ENCODE peak calls at places on chromosomes 5 and 9, in four cellular contexts. X is naive thymus-derived CD4-positive, alpha-beta T cell; V is upper lobe of right lung; E is neural progenitor cell. L is an unnamed sample.

GRCh38 chr9:129826759-129827158 is 2.8 kb upstream of the TOR1A start:
- DNase-seq in X (no peak), V (no peak), E (no peak), L (no peak)

GRCh38 chr5:108167174-108167573 is 214.7 kb downstream of the FBXL17 start:
- DNase-seq in X (no peak), V (no peak), E (no peak), L (no peak)

GRCh38 chr5:138336952-138337684 is 948 bp upstream of the FAM53C start:
- DNase-seq in X (no peak), V (peak; percentile 87), E (no peak), L (no peak)

GRCh38 chr5:129905467-129906176 is 1.4 kb downstream of the CHSY3 start:
- DNase-seq in X (no peak), V (no peak), E (peak; percentile 74), L (no peak)

GRCh38 chr9:116504893-116505480 is 182.1 kb upstream of the TRIM32 start:
- DNase-seq in X (no peak), V (no peak), E (no peak), L (peak; percentile 55)

GRCh38 chr9:108704156-108704852 is 151.5 kb downstream of the ACTL7B start:
- DNase-seq in X (no peak), V (no peak), E (no peak), L (peak; percentile 2)

GRCh38 chr5:31617867-31618266 is 21.1 kb upstream of the PDZD2 start:
- DNase-seq in X (no peak), V (no peak), E (no peak), L (no peak)

GRCh38 chr5:159052282-159053011 is 47.3 kb downstream of the EBF1 start:
- DNase-seq in X (no peak), V (no peak), E (peak; percentile 81), L (no peak)

GRCh38 chr5:35369965-35370790 is 139.9 kb upstream of the PRLR start:
- DNase-seq in X (no peak), V (no peak), E (peak; percentile 92), L (peak; percentile 7)

GRCh38 chr5:103433216-103433615 is 129.4 kb downstream of the NUDT12 start:
- DNase-seq in X (no peak), V (no peak), E (no peak), L (no peak)

GRCh38 chr5:42228279-42228678 is 195.0 kb upstream of the GHR start:
- DNase-seq in X (no peak), V (no peak), E (no peak), L (no peak)

GRCh38 chr9:25519286-25519685 is 159.0 kb downstream of the TUSC1 start:
- DNase-seq in X (no peak), V (no peak), E (no peak), L (no peak)

GRCh38 chr9:126228111-126228778 is 98.4 kb upstream of the MVB12B start:
- DNase-seq in X (no peak), V (no peak), E (no peak), L (no peak)

GRCh38 chr5:57834829-57835554 is 352.4 kb upstream of the ACTBL2 start:
- DNase-seq in X (no peak), V (no peak), E (peak; percentile 50), L (no peak)

GRCh38 chr5:20618353-20618752 is 630.4 kb upstream of the CDH18 start:
- DNase-seq in X (no peak), V (no peak), E (no peak), L (no peak)

GRCh38 chr5:133746834-133747233 is 134.5 kb upstream of the FSTL4 start:
- DNase-seq in X (no peak), V (no peak), E (peak; percentile 12), L (no peak)

GRCh38 chr5:56019306-56020272 is 24.8 kb upstream of the IL6ST start:
- DNase-seq in X (peak; percentile 45), V (no peak), E (no peak), L (no peak)

GRCh38 chr5:32566319-32567111 is 18.8 kb upstream of the SUB1 start:
- DNase-seq in X (no peak), V (no peak), E (no peak), L (no peak)

GRCh38 chr5:68232272-68232671 is 16.7 kb downstream of the PIK3R1 start:
- DNase-seq in X (no peak), V (no peak), E (peak; percentile 29), L (no peak)

GRCh38 chr5:68229416-68229815 is 13.9 kb downstream of the PIK3R1 start:
- DNase-seq in X (no peak), V (no peak), E (no peak), L (no peak)

GRCh38 chr5:68230285-68230684 is 14.7 kb downstream of the PIK3R1 start:
- DNase-seq in X (no peak), V (no peak), E (no peak), L (no peak)

GRCh38 chr5:68233075-68233474 is 17.5 kb downstream of the PIK3R1 start:
- DNase-seq in X (no peak), V (no peak), E (no peak), L (no peak)

DNA sequence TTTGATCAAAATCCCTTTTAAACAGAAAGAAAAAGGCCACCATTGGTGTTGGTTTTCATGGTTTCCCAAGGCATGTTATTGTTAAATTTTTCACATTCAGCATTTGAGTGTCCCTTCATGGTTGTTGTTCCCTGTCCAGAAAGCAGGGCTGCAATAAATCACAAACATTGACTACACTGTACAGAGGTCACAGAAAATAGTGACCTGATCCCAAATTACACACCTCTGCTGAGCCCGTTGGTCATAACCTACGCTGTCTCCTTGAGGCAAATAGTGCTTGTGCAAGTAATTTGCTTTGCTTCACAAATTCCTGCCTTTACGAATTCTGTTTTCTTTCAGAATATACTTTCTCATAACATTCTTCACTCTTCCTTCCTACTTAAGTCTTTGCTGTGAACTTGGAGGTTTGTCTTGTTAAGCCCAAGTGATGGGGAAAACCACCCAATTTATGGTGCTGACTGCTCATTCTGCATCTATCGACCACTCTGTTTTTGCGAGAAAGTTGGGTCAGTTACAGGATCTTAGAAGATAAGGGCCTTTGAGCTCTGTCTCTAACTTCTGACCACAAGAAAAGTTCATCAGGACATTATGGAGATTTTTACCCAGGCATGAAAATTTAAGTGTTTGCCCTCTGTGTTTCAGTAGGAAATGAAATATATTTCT is 16.0 kb downstream of the PIK3R1 start:
- DNase-seq in X (no peak), V (no peak), E (no peak), L (no peak)
- H3K4me1 ChIP-seq in X (peaks cover 40% of the 10 kb centered on the region), V (peaks cover 29% of the 10 kb centered on the region), E (peaks cover 5% of the 10 kb centered on the region), L (peaks cover 21% of the 10 kb centered on the region)

GRCh38 chr5:98787131-98787719 is 13.8 kb downstream of the RGMB start:
- DNase-seq in X (no peak), V (no peak), E (no peak), L (peak; percentile 33)

GRCh38 chr5:98783051-98783649 is 9.7 kb downstream of the RGMB start:
- DNase-seq in X (no peak), V (no peak), E (no peak), L (no peak)

GRCh38 chr5:98784411-98784810 is 10.9 kb downstream of the RGMB start:
- DNase-seq in X (no peak), V (no peak), E (no peak), L (no peak)

GRCh38 chr5:98786178-98786853 is 12.9 kb downstream of the RGMB start:
- DNase-seq in X (no peak), V (no peak), E (no peak), L (peak; percentile 49)

DNA sequence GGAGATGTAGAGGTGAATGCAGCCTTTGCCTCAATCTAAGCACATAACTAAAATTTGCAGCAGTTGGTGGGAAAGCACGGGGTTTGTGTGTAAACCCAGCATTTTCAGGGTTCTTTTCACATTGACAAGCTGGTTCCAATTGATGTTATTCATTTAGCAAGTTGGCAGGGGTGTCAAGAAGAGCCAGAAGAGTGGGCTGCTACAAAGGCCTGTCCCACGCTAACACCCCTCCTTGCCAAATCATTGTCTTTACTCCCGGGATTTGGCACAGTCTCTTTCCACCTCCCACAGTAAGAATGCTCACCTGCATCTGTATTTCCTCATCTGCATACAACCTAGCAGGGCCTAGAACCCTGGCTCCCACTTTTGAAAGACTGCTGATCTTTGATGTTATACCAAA is 11.8 kb downstream of the RGMB start:
- DNase-seq in X (no peak), V (no peak), E (no peak), L (peak; percentile 4)
- H3K4me1 ChIP-seq in X (no peaks in the 10 kb centered on the region), V (peaks cover 23% of the 10 kb centered on the region), E (peaks cover 51% of the 10 kb centered on the region), L (peaks cover 11% of the 10 kb centered on the region)

DNA sequence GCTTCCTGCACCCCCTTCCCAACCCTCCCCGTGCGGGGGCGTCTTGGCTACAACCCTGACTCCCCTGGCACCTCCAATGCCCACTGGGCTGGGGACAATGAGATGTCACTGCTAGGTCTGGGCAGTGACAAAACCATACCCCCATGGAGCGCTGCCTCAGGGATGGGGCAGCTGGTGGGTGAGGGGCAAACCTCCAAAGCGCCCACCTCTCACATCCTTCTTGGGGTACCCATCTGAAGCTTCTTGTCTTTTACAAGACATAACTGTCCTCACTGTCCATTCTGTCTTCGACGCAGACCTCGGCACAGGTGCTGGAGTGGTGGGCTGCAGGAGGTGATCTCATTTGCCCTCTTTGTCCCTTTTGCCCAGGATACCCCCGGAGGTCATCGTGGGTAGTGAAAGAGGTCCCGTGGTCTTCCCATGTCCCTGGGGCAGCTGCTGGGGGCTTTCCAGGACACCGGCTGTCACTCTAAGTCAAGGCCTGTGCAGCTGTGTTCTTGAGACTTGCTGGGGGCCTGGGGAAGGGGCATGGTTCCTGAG is 27.8 kb upstream of the CSF1R start:
- DNase-seq in X (no peak), V (peak; percentile 55), E (peak; percentile 2), L (no peak)
- H3K4me1 ChIP-seq in X (no peaks in the 10 kb centered on the region), V (peaks cover 14% of the 10 kb centered on the region), E (peaks cover 22% of the 10 kb centered on the region), L (no peaks in the 10 kb centered on the region)

GRCh38 chr9:33130961-33131360 is 36.2 kb downstream of the B4GALT1 start:
- DNase-seq in X (no peak), V (no peak), E (no peak), L (no peak)

GRCh38 chr9:33132249-33132772 is 34.8 kb downstream of the B4GALT1 start:
- DNase-seq in X (no peak), V (no peak), E (no peak), L (no peak)

GRCh38 chr9:33131505-33132248 is 35.5 kb downstream of the B4GALT1 start:
- DNase-seq in X (no peak), V (no peak), E (no peak), L (peak; percentile 21)

GRCh38 chr9:33135086-33135958 is 31.8 kb downstream of the B4GALT1 start:
- DNase-seq in X (no peak), V (no peak), E (no peak), L (peak; percentile 79)

DNA sequence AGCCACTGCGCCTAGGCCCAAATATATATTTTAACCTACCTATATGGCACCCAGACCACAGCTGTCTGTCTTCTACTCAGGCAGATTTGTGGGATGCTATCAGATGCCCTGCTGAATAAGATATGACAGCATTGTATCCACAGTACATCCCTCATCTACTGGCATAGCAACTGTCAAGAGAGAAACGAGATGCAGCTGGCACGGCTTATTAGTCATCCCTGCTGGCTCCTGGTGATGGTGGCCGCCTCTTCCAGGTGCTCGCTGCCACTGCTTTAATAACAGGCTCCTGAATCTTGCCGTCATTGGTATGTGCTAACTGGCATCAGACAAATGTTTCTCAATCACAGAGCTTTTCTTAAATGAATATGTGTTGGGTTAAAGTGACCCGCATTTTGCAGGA is 34.0 kb downstream of the B4GALT1 start:
- DNase-seq in X (no peak), V (no peak), E (no peak), L (no peak)
- H3K4me1 ChIP-seq in X (peaks cover 31% of the 10 kb centered on the region), V (peaks cover 53% of the 10 kb centered on the region), E (peaks cover 5% of the 10 kb centered on the region), L (peaks cover 16% of the 10 kb centered on the region)

GRCh38 chr9:35909274-35909673 is at the start of gene SPAAR:
- DNase-seq in X (no peak), V (no peak), E (no peak), L (no peak)

GRCh38 chr9:35906923-35907699 is 1.1 kb downstream of the HRCT1 start:
- DNase-seq in X (no peak), V (peak; percentile 85), E (peak; percentile 47), L (peak; percentile 68)

GRCh38 chr9:35907732-35908483 is 1.4 kb upstream of the SPAAR start:
- DNase-seq in X (peak; percentile 37), V (peak; percentile 79), E (peak; percentile 39), L (peak; percentile 85)

GRCh38 chr9:35909687-35910612 is 660 bp downstream of the SPAAR start:
- DNase-seq in X (no peak), V (no peak), E (no peak), L (no peak)

GRCh38 chr9:35908484-35909125 is 685 bp upstream of the SPAAR start:
- DNase-seq in X (no peak), V (no peak), E (no peak), L (peak; percentile 39)
- H3K4me1 ChIP-seq in X (peaks cover 35% of the 10 kb centered on the region), V (peaks cover 78% of the 10 kb centered on the region), E (peaks cover 22% of the 10 kb centered on the region), L (peaks cover 32% of the 10 kb centered on the region)

L was measured in small intestine.